ENCODE peak calls at places on chromosome 14, in five cellular contexts. H, X, G, C and L are unnamed samples.
A peak's percentile ranks its signal among the peaks of the same experiment; 100 is the strongest.

GRCh38 chr14:28772613-28773012 is 6.0 kb downstream of the FOXG1 start:
- DNase-seq in H (no peak), X (no peak), C (no peak), G (no peak), L (no peak)

GRCh38 chr14:39417014-39417413 is 15.2 kb downstream of the FBXO33 start:
- DNase-seq in X (no peak), G (no peak), C (no peak), H (no peak), L (no peak)

GRCh38 chr14:65103150-65103760 is 938 bp upstream of the MAX start:
- DNase-seq in C (no peak), X (no peak), H (peak; percentile 37), G (no peak), L (no peak)

GRCh38 chr14:75551021-75551420 is 27.4 kb upstream of the FLVCR2 start:
- DNase-seq in C (no peak), X (no peak), G (no peak), H (no peak), L (no peak)

GRCh38 chr14:38291681-38292459 is 36.0 kb upstream of the CLEC14A start:
- DNase-seq in X (no peak), H (no peak), G (no peak), C (no peak), L (no peak)

GRCh38 chr14:73245401-73246325 is 8.4 kb downstream of the PAPLN start:
- DNase-seq in C (peak; percentile 62), X (no peak), H (peak; percentile 25), G (no peak), L (no peak)

GRCh38 chr14:61213930-61214329 is 67.2 kb downstream of the TMEM30B start:
- DNase-seq in C (no peak), G (no peak), X (no peak), H (no peak), L (no peak)

GRCh38 chr14:88904864-88905263 is 80.4 kb downstream of the TTC8 start:
- DNase-seq in X (no peak), H (no peak), G (no peak), C (no peak), L (no peak)

GRCh38 chr14:38442208-38442607 is 186.3 kb upstream of the CLEC14A start:
- DNase-seq in C (no peak), H (no peak), X (no peak), G (peak; percentile 76), L (no peak)

GRCh38 chr14:35632276-35633071 is 98.5 kb downstream of the INSM2 start:
- DNase-seq in G (no peak), C (no peak), X (no peak), H (no peak), L (no peak)

GRCh38 chr14:85380891-85381290 is 149.1 kb upstream of the FLRT2 start:
- DNase-seq in G (no peak), X (no peak), H (no peak), C (no peak), L (no peak)

GRCh38 chr14:75041613-75042012 is 9.7 kb downstream of the MLH3 start:
- DNase-seq in H (no peak), C (no peak), G (no peak), X (no peak), L (no peak)

GRCh38 chr14:65321370-65321875 is 91.1 kb upstream of the FUT8 start:
- DNase-seq in X (no peak), H (peak; percentile 10), C (no peak), G (no peak), L (no peak)

GRCh38 chr14:81329640-81330385 is 70.3 kb downstream of the STON2 start:
- DNase-seq in H (no peak), G (no peak), C (no peak), X (no peak), L (no peak)

GRCh38 chr14:63454863-63455622 is 88.1 kb downstream of the PPP2R5E start:
- DNase-seq in C (peak; percentile 30), X (no peak), G (no peak), H (no peak), L (no peak)

GRCh38 chr14:36344211-36344610 is 23.8 kb upstream of the MBIP start:
- DNase-seq in X (no peak), C (no peak), H (no peak), G (no peak), L (no peak)

GRCh38 chr14:36553650-36554260 is 28.7 kb downstream of the NKX2-8 start:
- DNase-seq in X (peak; percentile 16), H (peak; percentile 5), C (no peak), G (peak; percentile 68), L (no peak)

GRCh38 chr14:32702571-32702970 is 236.1 kb upstream of the NPAS3 start:
- DNase-seq in H (no peak), C (no peak), G (peak; percentile 41), X (peak; percentile 34), L (peak; percentile 77)

GRCh38 chr14:85529803-85530574 is at the start of gene FLRT2:
- DNase-seq in H (no peak), C (peak; percentile 39), X (peak; percentile 82), G (peak; percentile 29), L (no peak)

GRCh38 chr14:97410667-97411286 is 613.6 kb downstream of the VRK1 start:
- DNase-seq in X (no peak), H (no peak), C (no peak), G (no peak), L (no peak)

GRCh38 chr14:92408186-92408585 is 85.2 kb downstream of the SLC24A4 start:
- DNase-seq in H (no peak), C (no peak), G (no peak), X (no peak), L (no peak)

GRCh38 chr14:39469094-39469710 is 37.0 kb upstream of the FBXO33 start:
- DNase-seq in H (no peak), X (no peak), G (peak; percentile 82), C (no peak), L (no peak)

GRCh38 chr14:73238262-73238852 is 1.1 kb downstream of the PAPLN start:
- DNase-seq in X (no peak), G (no peak), H (no peak), C (no peak), L (no peak)

GRCh38 chr14:94451091-94451751 is 1.4 kb downstream of the SERPINA11 start:
- DNase-seq in X (no peak), H (no peak), C (no peak), G (no peak), L (no peak)

GRCh38 chr14:33726685-33727084 is 224.2 kb downstream of the EGLN3 start:
- DNase-seq in X (no peak), G (no peak), C (no peak), H (no peak), L (no peak)

GRCh38 chr14:83260751-83261150 is 1727.1 kb upstream of the SEL1L start:
- DNase-seq in H (peak; percentile 77), C (no peak), G (no peak), X (no peak), L (no peak)

GRCh38 chr14:68124885-68125731 is 305.5 kb downstream of the RAD51B start:
- DNase-seq in C (no peak), H (no peak), X (no peak), G (no peak), L (no peak)
- H3K27ac ChIP-seq in C (no peak overlapping the region), H (no peak overlapping the region), X (no peak overlapping the region), G (no peak overlapping the region), L (no peak overlapping the region)

GRCh38 chr14:69459122-69459521 is 25.4 kb upstream of the PLEKHD1 start:
- DNase-seq in G (no peak), H (no peak), C (no peak), X (no peak), L (no peak)
- H3K27ac ChIP-seq in G (no peak overlapping the region), H (no peak overlapping the region), C (no peak overlapping the region), X (no peak overlapping the region), L (no peak overlapping the region)

DNA sequence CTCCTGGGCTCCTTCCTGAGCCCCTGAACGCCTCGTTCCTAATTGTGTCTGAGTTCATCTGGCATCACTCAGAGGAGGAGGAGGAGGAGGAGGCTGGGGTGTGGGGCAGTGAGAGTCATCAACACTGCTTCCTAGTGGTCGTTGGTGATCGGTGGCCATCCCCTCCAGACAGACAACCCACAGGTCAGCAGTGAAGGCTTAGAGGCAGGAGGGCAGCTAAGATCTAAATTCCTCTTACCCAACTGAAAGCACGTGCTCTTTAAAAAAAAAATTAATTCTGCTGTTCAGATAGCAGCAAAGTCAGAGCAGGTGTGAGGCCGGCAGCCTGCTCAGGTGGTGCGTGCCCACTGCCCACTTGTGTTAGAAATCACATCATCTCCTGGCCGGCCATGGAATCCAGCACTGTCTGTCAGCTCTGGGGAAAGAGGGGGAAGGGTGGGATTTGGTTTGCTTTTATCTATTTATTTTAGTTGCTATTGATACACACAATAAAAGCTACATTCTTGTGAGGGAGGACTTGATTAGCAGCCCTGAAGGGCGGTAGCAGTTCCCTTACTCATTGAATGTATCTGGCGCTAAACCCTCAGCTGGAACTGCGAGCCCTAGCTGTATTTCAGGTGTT is 46.6 kb downstream of the PPP2R5C start:
- DNase-seq in C (no peak), X (no peak), H (no peak), G (peak; percentile 50), L (no peak)
- H3K27ac ChIP-seq in C (peak overlapping the region; percentile 97), X (peak overlapping the region; percentile 98), H (no peak overlapping the region), G (peak overlapping the region; percentile 75), L (no peak overlapping the region)

GRCh38 chr14:53921027-53921426 is 35.6 kb downstream of the BMP4 start:
- DNase-seq in H (no peak), C (no peak), X (no peak), G (no peak), L (no peak)
- H3K27ac ChIP-seq in H (no peak overlapping the region), C (no peak overlapping the region), X (no peak overlapping the region), G (no peak overlapping the region), L (no peak overlapping the region)

GRCh38 chr14:59600211-59600945 is 23.8 kb upstream of the CCDC175 start:
- DNase-seq in G (no peak), X (no peak), C (no peak), H (no peak), L (no peak)
- H3K27ac ChIP-seq in G (no peak overlapping the region), X (no peak overlapping the region), C (no peak overlapping the region), H (no peak overlapping the region), L (no peak overlapping the region)

DNA sequence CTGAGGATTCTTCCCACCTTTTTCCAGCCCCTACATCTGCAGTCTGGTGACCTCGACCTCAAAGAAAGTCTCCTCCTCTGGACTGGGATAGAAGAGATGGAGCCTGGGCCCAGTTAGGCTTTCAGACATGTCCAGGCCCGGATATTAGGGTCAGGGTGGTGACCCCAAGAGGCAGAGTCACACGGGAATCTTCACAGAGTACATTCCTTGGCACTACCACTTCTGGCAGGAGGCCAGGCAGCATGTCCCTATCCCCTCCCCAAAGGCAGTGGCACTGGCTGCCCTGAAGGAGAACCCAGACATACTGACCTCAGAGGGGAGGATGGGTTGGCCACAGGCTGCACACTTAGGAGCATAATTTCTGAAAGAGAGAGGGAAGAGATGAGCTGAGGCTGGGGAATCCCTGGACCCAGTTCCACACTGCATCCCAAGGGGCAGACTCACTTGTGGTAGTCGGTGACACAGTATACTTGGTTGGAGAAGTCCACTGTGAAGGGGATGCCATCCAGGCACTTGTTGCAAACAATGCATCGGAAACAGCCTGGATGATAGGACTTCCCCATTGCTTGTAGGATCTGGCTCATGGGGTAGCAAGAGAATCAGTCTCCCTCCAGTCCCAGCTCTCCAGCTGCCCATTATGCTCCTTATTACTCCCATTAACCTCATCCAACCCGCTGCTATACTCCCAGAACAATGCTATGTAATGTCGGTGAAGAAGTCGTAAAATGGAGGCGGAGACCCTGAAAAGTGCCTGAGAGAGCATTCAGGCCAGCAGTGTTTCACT is 7.6 kb downstream of the AJUBA start:
- DNase-seq in C (no peak), H (no peak), G (no peak), X (no peak), L (no peak)
- H3K27ac ChIP-seq in C (no peak overlapping the region), H (no peak overlapping the region), G (no peak overlapping the region), X (no peak overlapping the region), L (no peak overlapping the region)

GRCh38 chr14:104676130-104676693 is 13.2 kb upstream of the INF2 start:
- DNase-seq in X (no peak), H (no peak), C (no peak), G (no peak), L (no peak)
- H3K27ac ChIP-seq in X (peak overlapping the region; percentile 86), H (no peak overlapping the region), C (no peak overlapping the region), G (no peak overlapping the region), L (peak overlapping the region; percentile 99)